ENCODE peak calls at places on chromosomes 6 and 20, in seven cellular contexts. M is IMR-90, K is transverse colon, A is sigmoid colon, F is adrenal gland, N is Peyer's patch, D is A549. T is an unnamed sample.

GRCh38 chr20:18832801-18833200 is 19.2 kb downstream of the SCP2D1 start:
- DNase-seq in M (no peak), K (no peak), A (no peak), F (no peak), N (no peak), D (no peak), T (no peak)

GRCh38 chr6:8219352-8219943 is 117.1 kb upstream of the EEF1E1 start:
- DNase-seq in M (peak; percentile 63), K (peak; percentile 33), A (no peak), F (peak; percentile 67), N (peak; percentile 63), D (peak; percentile 48), T (peak; percentile 71)

GRCh38 chr6:147063469-147064031 is 140.7 kb upstream of the STXBP5 start:
- DNase-seq in M (peak; percentile 89), K (no peak), A (no peak), F (no peak), N (no peak), D (no peak), T (no peak)

GRCh38 chr6:137588472-137588871 is 94.3 kb upstream of the OLIG3 start:
- DNase-seq in M (no peak), K (no peak), A (no peak), F (no peak), N (no peak), D (no peak), T (no peak)

GRCh38 chr6:37731888-37732287 is 34.2 kb upstream of the MDGA1 start:
- DNase-seq in M (no peak), K (peak; percentile 40), A (no peak), F (no peak), N (peak; percentile 70), D (no peak), T (no peak)

GRCh38 chr20:37941332-37941731 is 38.4 kb downstream of the VSTM2L start:
- DNase-seq in M (no peak), K (no peak), A (no peak), F (no peak), N (peak; percentile 33), D (peak; percentile 40), T (no peak)

GRCh38 chr6:170269873-170270541 is 20.9 kb downstream of the DLL1 start:
- DNase-seq in M (peak; percentile 43), K (no peak), A (no peak), F (no peak), N (no peak), D (no peak), T (no peak)

GRCh38 chr6:126804255-126805064 is 314.0 kb upstream of the RSPO3 start:
- DNase-seq in M (peak; percentile 55), K (no peak), A (no peak), F (peak; percentile 35), N (peak; percentile 46), D (peak; percentile 8), T (peak; percentile 50)

GRCh38 chr6:155448823-155449789 is 6.5 kb downstream of the NOX3 start:
- DNase-seq in M (no peak), K (no peak), A (no peak), F (peak; percentile 84), N (no peak), D (no peak), T (peak; percentile 58)

GRCh38 chr6:34773906-34774305 is 16.6 kb downstream of the SNRPC start:
- DNase-seq in M (no peak), K (no peak), A (no peak), F (no peak), N (no peak), D (no peak), T (peak; percentile 4)

GRCh38 chr20:8766868-8767390 is 302.0 kb upstream of the PLCB4 start:
- DNase-seq in M (no peak), K (no peak), A (no peak), F (no peak), N (no peak), D (no peak), T (no peak)

GRCh38 chr6:169326067-169326799 is 72.6 kb upstream of the THBS2 start:
- DNase-seq in M (peak; percentile 52), K (no peak), A (no peak), F (peak; percentile 60), N (no peak), D (no peak), T (no peak)

GRCh38 chr6:13709698-13710551 is 1.7 kb downstream of the RANBP9 start:
- DNase-seq in M (peak; percentile 79), K (no peak), A (no peak), F (no peak), N (no peak), D (no peak), T (no peak)

GRCh38 chr6:31970604-31971271 is 1.2 kb downstream of the DXO start:
- DNase-seq in M (no peak), K (peak; percentile 27), A (peak; percentile 68), F (peak; percentile 45), N (no peak), D (no peak), T (no peak)

GRCh38 chr6:136640132-136640915 is 90.1 kb upstream of the MAP7 start:
- DNase-seq in M (peak; percentile 82), K (no peak), A (no peak), F (peak; percentile 49), N (no peak), D (no peak), T (no peak)

GRCh38 chr6:123616942-123617341 is 19.8 kb downstream of the TRDN start:
- DNase-seq in M (no peak), K (no peak), A (no peak), F (no peak), N (no peak), D (no peak), T (no peak)

GRCh38 chr6:34610819-34611477 is 54.8 kb upstream of the SPDEF start:
- DNase-seq in M (peak; percentile 95), K (no peak), A (no peak), F (peak; percentile 44), N (no peak), D (peak; percentile 11), T (no peak)

GRCh38 chr6:99241905-99242534 is 107.5 kb downstream of the FAXC start:
- DNase-seq in M (peak; percentile 40), K (no peak), A (no peak), F (no peak), N (no peak), D (no peak), T (peak; percentile 32)

GRCh38 chr20:44970243-44970757 is 4.0 kb downstream of the STK4 start:
- DNase-seq in M (peak; percentile 24), K (no peak), A (no peak), F (no peak), N (no peak), D (no peak), T (no peak)

GRCh38 chr20:36768768-36769430 is 4.7 kb downstream of the DSN1 start:
- DNase-seq in M (peak; percentile 51), K (no peak), A (no peak), F (peak; percentile 36), N (no peak), D (no peak), T (no peak)

GRCh38 chr6:149488815-149489214 is 4.0 kb upstream of the ZC3H12D start:
- DNase-seq in M (no peak), K (no peak), A (no peak), F (no peak), N (no peak), D (no peak), T (no peak)

GRCh38 chr6:150659046-150659763 is 59.5 kb downstream of the PLEKHG1 start:
- DNase-seq in M (no peak), K (peak; percentile 27), A (no peak), F (no peak), N (no peak), D (no peak), T (no peak)

GRCh38 chr6:170038251-170038650 is 252.6 kb downstream of the DLL1 start:
- DNase-seq in M (no peak), K (no peak), A (peak; percentile 69), F (no peak), N (peak; percentile 60), D (no peak), T (no peak)

GRCh38 chr20:50425076-50425475 is 85.1 kb upstream of the PTPN1 start:
- DNase-seq in M (no peak), K (no peak), A (no peak), F (no peak), N (no peak), D (no peak), T (peak; percentile 80)

GRCh38 chr6:54588176-54588575 is 258.4 kb upstream of the FAM83B start:
- DNase-seq in M (peak; percentile 6), K (no peak), A (no peak), F (no peak), N (no peak), D (no peak), T (no peak)

GRCh38 chr6:34969662-34970265 is 80.7 kb downstream of the ANKS1A start:
- DNase-seq in M (peak; percentile 70), K (no peak), A (no peak), F (no peak), N (no peak), D (no peak), T (no peak)

GRCh38 chr20:6164421-6165341 is 41.9 kb upstream of the FERMT1 start:
- DNase-seq in M (no peak), K (no peak), A (no peak), F (peak; percentile 80), N (no peak), D (no peak), T (no peak)

GRCh38 chr20:57622201-57622570 is 2.0 kb upstream of the ZBP1 start:
- DNase-seq in M (no peak), K (no peak), A (no peak), F (no peak), N (no peak), D (no peak), T (no peak)
- H3K4me3 ChIP-seq in M (no peak overlapping the region), K (no peak overlapping the region), A (no peak overlapping the region), F (no peak overlapping the region), N (no peak overlapping the region), D (no peak overlapping the region), T (no peak overlapping the region)

DNA sequence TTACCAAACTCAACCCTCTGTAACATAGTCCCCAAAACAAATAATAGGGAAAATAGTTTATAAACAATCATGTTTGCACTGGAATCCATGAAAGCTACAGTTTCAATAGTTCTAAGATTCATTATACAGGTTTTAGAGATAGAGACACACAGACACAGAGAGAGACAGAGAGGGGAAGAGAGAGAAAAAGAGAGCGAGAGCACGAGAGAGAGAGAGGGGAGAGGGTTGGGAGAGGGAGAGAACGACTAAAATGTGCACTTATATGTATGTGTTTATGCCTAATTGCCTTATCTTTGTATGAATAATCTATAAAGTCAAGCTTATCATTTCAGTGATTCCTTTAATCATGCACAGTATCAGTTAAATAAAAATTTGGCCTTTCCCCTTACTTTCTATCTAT is 454.6 kb downstream of the RFPL4B start:
- DNase-seq in M (no peak), K (no peak), A (no peak), F (no peak), N (no peak), D (no peak), T (no peak)
- H3K27ac ChIP-seq in M (peak overlapping the region; percentile 100), K (no peak overlapping the region), A (no peak overlapping the region), F (no peak overlapping the region), N (no peak overlapping the region), D (no peak overlapping the region), T (no peak overlapping the region)

GRCh38 chr6:30326446-30327231 is at the start of gene TRIM39:
- DNase-seq in M (peak; percentile 84), K (peak; percentile 88), A (peak; percentile 92), F (peak; percentile 87), N (peak; percentile 95), D (peak; percentile 58), T (peak; percentile 92)
- TF ChIP-seq POLR2A in M (peak; percentile 83), K (peak; percentile 91), A (peak; percentile 74), F (peak; percentile 78), N (peak; percentile 75), D (peak; percentile 49), T (no peak)

DNA sequence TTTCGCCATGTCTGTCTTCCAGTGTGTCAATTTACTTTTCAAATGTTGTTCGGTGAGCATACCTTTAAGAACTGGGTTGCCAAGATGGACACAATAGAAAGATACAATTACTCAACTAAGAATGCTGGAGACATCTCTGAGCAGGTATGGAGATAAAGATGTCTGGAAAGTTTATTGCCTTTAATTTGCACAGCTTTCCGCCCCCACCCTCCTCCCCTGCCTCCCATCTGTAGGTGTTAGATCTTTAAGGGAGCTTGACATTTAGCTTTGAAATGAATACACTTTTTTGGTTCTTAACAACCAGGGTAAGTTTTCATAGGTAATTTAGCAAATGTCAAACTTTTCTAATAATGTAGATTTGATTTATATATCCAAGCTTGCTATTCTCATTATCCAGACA is 104.4 kb downstream of the BTBD3 start:
- DNase-seq in M (no peak), K (no peak), A (no peak), F (no peak), N (no peak), D (no peak), T (no peak)
- H3K4me3 ChIP-seq in M (no peak overlapping the region), K (no peak overlapping the region), A (no peak overlapping the region), F (no peak overlapping the region), N (no peak overlapping the region), D (no peak overlapping the region), T (no peak overlapping the region)

T was measured in testis.